ENCODE peak calls at places on chromosome 13, in eight cellular contexts. B is T-cell; E is stimulated activated CD4-positive, alpha-beta T cell treated with anti-CD3 and anti-CD28 coated beads, Interleukin-15, amount 100 ng/mL, for 48 hours; F is activated CD8-positive, alpha-beta memory T cell treated with anti-CD3 and anti-CD28 coated beads for 1 hour; Q is memory B cell; S is GF-D8; X is MCF 10A; K is PC-3. O is an unnamed sample.

GRCh38 chr13:110250258-110250891 is 56.6 kb downstream of the COL4A1 start:
- DNase-seq in B (no peak), E (no peak), F (no peak), Q (no peak), S (no peak), X (peak), K (peak), O (peak)

GRCh38 chr13:74423434-74423833 is 289.2 kb upstream of the KLF12 start:
- DNase-seq in B (no peak), E (no peak), F (no peak), Q (no peak), S (no peak), X (no peak), K (no peak), O (no peak)

GRCh38 chr13:93903909-93904308 is 575.6 kb downstream of the DCT start:
- DNase-seq in B (no peak), E (no peak), F (no peak), Q (no peak), S (no peak), X (no peak), K (no peak), O (no peak)

GRCh38 chr13:48585456-48585840 is 52.6 kb upstream of the RCBTB2 start:
- DNase-seq in B (no peak), E (no peak), F (no peak), Q (no peak), S (peak), X (peak), K (peak), O (no peak)

GRCh38 chr13:86731987-86732386 is 932.8 kb upstream of the SLITRK6 start:
- DNase-seq in B (no peak), E (no peak), F (no peak), Q (no peak), S (no peak), X (no peak), K (no peak), O (no peak)

GRCh38 chr13:35979378-35979911 is 151.7 kb downstream of the DCLK1 start:
- DNase-seq in B (no peak), E (no peak), F (no peak), Q (no peak), S (no peak), X (peak), K (peak), O (peak)

GRCh38 chr13:60061737-60062136 is 102.0 kb downstream of the DIAPH3 start:
- DNase-seq in B (no peak), E (no peak), F (no peak), Q (no peak), S (no peak), X (no peak), K (no peak), O (no peak)

GRCh38 chr13:21330126-21330861 is 128.8 kb downstream of the ZDHHC20 start:
- DNase-seq in B (no peak), E (no peak), F (no peak), Q (no peak), S (no peak), X (no peak), K (no peak), O (no peak)

GRCh38 chr13:32272021-32272695 is 43.0 kb downstream of the ZAR1L start:
- DNase-seq in B (no peak), E (no peak), F (no peak), Q (no peak), S (no peak), X (peak), K (no peak), O (no peak)

GRCh38 chr13:60463787-60464186 is 66.8 kb downstream of the TDRD3 start:
- DNase-seq in B (no peak), E (no peak), F (no peak), Q (no peak), S (peak), X (no peak), K (peak), O (no peak)

GRCh38 chr13:30581582-30581981 is 36.1 kb upstream of the USPL1 start:
- DNase-seq in B (peak), E (no peak), F (no peak), Q (no peak), S (no peak), X (peak), K (peak), O (no peak)

GRCh38 chr13:113122571-113123225 is at the start of gene F10:
- DNase-seq in B (no peak), E (no peak), F (no peak), Q (no peak), S (no peak), X (no peak), K (no peak), O (peak)

GRCh38 chr13:99655351-99656091 is 154.2 kb downstream of the TM9SF2 start:
- DNase-seq in B (no peak), E (peak), F (no peak), Q (no peak), S (no peak), X (peak), K (peak), O (no peak)

GRCh38 chr13:49369876-49370275 is 74.0 kb downstream of the CAB39L start:
- DNase-seq in B (no peak), E (no peak), F (no peak), Q (no peak), S (no peak), X (no peak), K (no peak), O (no peak)

GRCh38 chr13:44394649-44395048 is 21.0 kb downstream of the SERP2 start:
- DNase-seq in B (no peak), E (no peak), F (no peak), Q (no peak), S (no peak), X (no peak), K (no peak), O (no peak)

GRCh38 chr13:99955747-99956472 is 15.7 kb downstream of the ZIC5 start:
- DNase-seq in B (no peak), E (no peak), F (no peak), Q (no peak), S (no peak), X (no peak), K (no peak), O (no peak)

GRCh38 chr13:80599765-80600164 is 258.8 kb upstream of the SPRY2 start:
- DNase-seq in B (no peak), E (no peak), F (no peak), Q (no peak), S (no peak), X (no peak), K (no peak), O (no peak)

GRCh38 chr13:73248711-73249580 is 190.1 kb downstream of the KLF5 start:
- DNase-seq in B (no peak), E (no peak), F (no peak), Q (no peak), S (no peak), X (peak), K (peak), O (no peak)

GRCh38 chr13:48231080-48231479 is 1.9 kb upstream of the ITM2B start:
- DNase-seq in B (no peak), E (no peak), F (no peak), Q (no peak), S (no peak), X (no peak), K (no peak), O (no peak)

GRCh38 chr13:21674271-21675009 is 3.6 kb downstream of the FGF9 start:
- DNase-seq in B (no peak), E (no peak), F (no peak), Q (no peak), S (no peak), X (peak), K (no peak), O (no peak)